ENCODE peak calls at places on chromosomes 7 and 10, in four cellular contexts. Y, E, N and O are unnamed samples.

GRCh38 chr10:101216207-101216607 is 13.1 kb downstream of the LBX1 start:
- DNase-seq in E (no peak), N (no peak), Y (no peak), O (no peak)

GRCh38 chr7:76423666-76424412 is 911 bp upstream of the ZP3 start:
- DNase-seq in E (no peak), Y (no peak), N (no peak), O (no peak)

GRCh38 chr10:132383026-132383565 is 13.9 kb upstream of the PWWP2B start:
- DNase-seq in Y (no peak), E (no peak), N (peak; percentile 4), O (no peak)

GRCh38 chr7:151801782-151802468 is 75.0 kb downstream of the PRKAG2 start:
- DNase-seq in N (no peak), E (no peak), Y (no peak), O (no peak)

GRCh38 chr10:89224697-89225443 is 17.8 kb upstream of the CH25H start:
- DNase-seq in Y (no peak), E (no peak), N (no peak), O (no peak)

GRCh38 chr10:13956826-13957225 is 370.1 kb downstream of the PRPF18 start:
- DNase-seq in Y (no peak), E (no peak), N (peak; percentile 78), O (no peak)

GRCh38 chr10:70122742-70123141 is 9.9 kb downstream of the AIFM2 start:
- DNase-seq in Y (no peak), E (no peak), N (no peak), O (no peak)

GRCh38 chr10:126408953-126409641 is 20.8 kb upstream of the ADAM12 start:
- DNase-seq in E (no peak), N (no peak), Y (no peak), O (no peak)

GRCh38 chr10:29627201-29628105 is 7.3 kb downstream of the SVIL start:
- DNase-seq in Y (no peak), E (no peak), N (no peak), O (no peak)

GRCh38 chr10:29810816-29811215 is 176.0 kb upstream of the SVIL start:
- DNase-seq in N (no peak), E (no peak), Y (no peak), O (no peak)

GRCh38 chr10:105974803-105975456 is 1189.6 kb downstream of the SORCS1 start:
- DNase-seq in Y (no peak), E (peak; percentile 53), N (no peak), O (no peak)

GRCh38 chr7:150481207-150481920 is 30.9 kb downstream of the GIMAP8 start:
- DNase-seq in Y (no peak), E (no peak), N (no peak), O (no peak)

GRCh38 chr7:122092964-122093797 is 50.9 kb downstream of the AASS start:
- DNase-seq in N (peak; percentile 46), E (peak; percentile 56), Y (peak; percentile 6), O (peak; percentile 61)

GRCh38 chr10:84599254-84599653 is 270.9 kb downstream of the CCSER2 start:
- DNase-seq in N (no peak), Y (no peak), E (no peak), O (no peak)

GRCh38 chr7:127840552-127840951 is 188.6 kb downstream of the SND1 start:
- DNase-seq in N (no peak), Y (no peak), E (no peak), O (no peak)

GRCh38 chr10:33134011-33134751 is 176.2 kb upstream of the ITGB1 start:
- DNase-seq in N (peak; percentile 38), E (peak; percentile 52), Y (peak; percentile 71), O (no peak)

GRCh38 chr7:98598846-98599615 is 18.1 kb upstream of the NPTX2 start:
- DNase-seq in N (no peak), E (no peak), Y (no peak), O (no peak)

GRCh38 chr10:30701471-30702173 is 72.1 kb upstream of the LYZL2 start:
- DNase-seq in E (no peak), N (no peak), Y (peak; percentile 60), O (no peak)

GRCh38 chr7:112137141-112138101 is 68.8 kb downstream of the DOCK4 start:
- DNase-seq in N (no peak), Y (no peak), E (no peak), O (no peak)